ENCODE peak calls at places on chromosome 3, in six cellular contexts. E is HepG2, G is HCT116, F is GM23338, B is GM12878, H is K562. D is an unnamed sample.

GRCh38 chr3:115710799-115711198 is 87.5 kb downstream of the GAP43 start:
- DNase-seq in E (no peak), G (no peak), F (no peak), B (no peak), H (no peak), D (no peak)

GRCh38 chr3:106068795-106069194 is 200.0 kb upstream of the CBLB start:
- DNase-seq in E (no peak), G (no peak), F (no peak), B (no peak), H (no peak), D (no peak)

GRCh38 chr3:102360211-102360610 is 74.6 kb upstream of the ZPLD1 start:
- DNase-seq in E (no peak), G (no peak), F (peak; percentile 33), B (no peak), H (no peak), D (no peak)

GRCh38 chr3:58120075-58120812 is 90.5 kb downstream of the DNASE1L3 start:
- DNase-seq in E (no peak), G (no peak), F (no peak), B (no peak), H (no peak), D (no peak)

GRCh38 chr3:70856414-70857162 is 544.1 kb upstream of the MDFIC2 start:
- DNase-seq in E (no peak), G (no peak), F (no peak), B (no peak), H (no peak), D (no peak)

GRCh38 chr3:24521306-24522154 is 26.9 kb upstream of the THRB start:
- DNase-seq in E (peak; percentile 36), G (no peak), F (peak; percentile 77), B (no peak), H (peak; percentile 69), D (no peak)

GRCh38 chr3:96983731-96984130 is 169.3 kb downstream of the EPHA6 start:
- DNase-seq in E (no peak), G (no peak), F (no peak), B (no peak), H (no peak), D (no peak)

GRCh38 chr3:196620228-196620627 is 19.3 kb upstream of the NRROS start:
- DNase-seq in E (no peak), G (no peak), F (no peak), B (no peak), H (peak; percentile 77), D (no peak)

GRCh38 chr3:89246326-89246725 is 138.9 kb downstream of the EPHA3 start:
- DNase-seq in E (no peak), G (no peak), F (peak; percentile 88), B (no peak), H (no peak), D (peak; percentile 62)

GRCh38 chr3:197960694-197961581 is 921 bp downstream of the LMLN start:
- DNase-seq in E (no peak), G (no peak), F (no peak), B (no peak), H (peak; percentile 87), D (no peak)

GRCh38 chr3:140917769-140918168 is 23.9 kb upstream of the SLC25A36 start:
- DNase-seq in E (no peak), G (no peak), F (no peak), B (no peak), H (no peak), D (no peak)

GRCh38 chr3:114418724-114419543 is 125.1 kb downstream of the TIGIT start:
- DNase-seq in E (peak; percentile 73), G (peak; percentile 57), F (peak; percentile 82), B (no peak), H (peak; percentile 43), D (no peak)

GRCh38 chr3:47567149-47567548 is 11.5 kb downstream of the CSPG5 start:
- DNase-seq in E (no peak), G (no peak), F (no peak), B (no peak), H (no peak), D (no peak)

GRCh38 chr3:106610362-106610997 is 741.7 kb upstream of the CBLB start:
- DNase-seq in E (no peak), G (no peak), F (no peak), B (no peak), H (no peak), D (no peak)

DNA sequence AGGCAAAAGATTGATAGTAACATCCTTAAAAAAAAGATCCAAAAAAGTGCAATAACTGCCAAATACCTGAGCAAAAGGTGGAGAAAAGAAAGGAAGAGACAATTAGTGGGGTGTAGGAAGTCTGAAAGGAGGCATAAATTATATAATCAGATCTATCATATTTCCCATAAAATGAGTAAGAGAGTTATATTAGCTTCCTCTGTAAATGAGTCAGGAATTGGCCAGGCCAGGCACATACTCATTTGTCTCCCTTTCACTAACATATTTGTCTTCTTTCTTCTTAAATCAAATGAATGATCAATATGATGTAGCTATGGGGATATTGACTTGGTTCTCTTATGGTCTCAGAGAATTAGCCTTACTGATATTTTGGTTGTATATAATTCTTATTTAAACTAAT is 292.3 kb upstream of the CADM2 start:
- DNase-seq in E (no peak), G (no peak), F (no peak), B (no peak), H (no peak), D (no peak)
- H3K4me2 ChIP-seq in E (no peak overlapping the region), G (no peak overlapping the region), F (no peak overlapping the region), B (no peak overlapping the region), H (no peak overlapping the region), D (no peak overlapping the region)

GRCh38 chr3:151609491-151609890 is 124.2 kb upstream of the AADACL2 start:
- DNase-seq in E (no peak), G (no peak), F (no peak), B (no peak), H (no peak), D (no peak)

GRCh38 chr3:151599103-151599672 is 134.5 kb upstream of the AADACL2 start:
- DNase-seq in E (no peak), G (no peak), F (peak; percentile 38), B (no peak), H (peak; percentile 63), D (no peak)

GRCh38 chr3:151604941-151605340 is 128.8 kb upstream of the AADACL2 start:
- DNase-seq in E (no peak), G (no peak), F (no peak), B (no peak), H (no peak), D (no peak)
- TF ChIP-seq POLR2AphosphoS5 in E (no peak), G (no peak), F (no peak), B (no peak), H (no peak), D (no peak)

GRCh38 chr3:150063237-150063636 is 92.5 kb upstream of the PFN2 start:
- DNase-seq in E (no peak), G (no peak), F (no peak), B (no peak), H (no peak), D (no peak)

GRCh38 chr3:150064952-150065351 is 94.3 kb upstream of the PFN2 start:
- DNase-seq in E (no peak), G (no peak), F (no peak), B (no peak), H (no peak), D (no peak)

GRCh38 chr3:150061288-150062018 is 90.8 kb upstream of the PFN2 start:
- DNase-seq in E (no peak), G (no peak), F (no peak), B (no peak), H (no peak), D (no peak)

GRCh38 chr3:150059729-150060128 is 89.0 kb upstream of the PFN2 start:
- DNase-seq in E (no peak), G (no peak), F (no peak), B (no peak), H (no peak), D (no peak)

GRCh38 chr3:150062492-150062891 is 91.8 kb upstream of the PFN2 start:
- DNase-seq in E (no peak), G (no peak), F (no peak), B (no peak), H (no peak), D (no peak)
- H3K4me2 ChIP-seq in E (peak overlapping the region; percentile 22), G (no peak overlapping the region), F (no peak overlapping the region), B (no peak overlapping the region), H (no peak overlapping the region), D (no peak overlapping the region)

GRCh38 chr3:14393440-14394111 is 8.8 kb upstream of the SLC6A6 start:
- DNase-seq in E (no peak), G (no peak), F (no peak), B (no peak), H (no peak), D (no peak)

GRCh38 chr3:14392231-14392630 is 10.2 kb upstream of the SLC6A6 start:
- DNase-seq in E (peak; percentile 72), G (no peak), F (peak; percentile 62), B (no peak), H (no peak), D (no peak)

GRCh38 chr3:14392803-14393319 is 9.5 kb upstream of the SLC6A6 start:
- DNase-seq in E (no peak), G (no peak), F (no peak), B (no peak), H (no peak), D (no peak)

GRCh38 chr3:14389133-14390115 is 13.0 kb upstream of the SLC6A6 start:
- DNase-seq in E (no peak), G (no peak), F (no peak), B (no peak), H (no peak), D (no peak)

GRCh38 chr3:14391033-14391432 is 11.4 kb upstream of the SLC6A6 start:
- DNase-seq in E (peak; percentile 44), G (no peak), F (no peak), B (no peak), H (peak; percentile 56), D (no peak)
- TF ChIP-seq POLR2AphosphoS5 in E (no peak), G (no peak), F (no peak), B (no peak), H (no peak), D (no peak)

DNA sequence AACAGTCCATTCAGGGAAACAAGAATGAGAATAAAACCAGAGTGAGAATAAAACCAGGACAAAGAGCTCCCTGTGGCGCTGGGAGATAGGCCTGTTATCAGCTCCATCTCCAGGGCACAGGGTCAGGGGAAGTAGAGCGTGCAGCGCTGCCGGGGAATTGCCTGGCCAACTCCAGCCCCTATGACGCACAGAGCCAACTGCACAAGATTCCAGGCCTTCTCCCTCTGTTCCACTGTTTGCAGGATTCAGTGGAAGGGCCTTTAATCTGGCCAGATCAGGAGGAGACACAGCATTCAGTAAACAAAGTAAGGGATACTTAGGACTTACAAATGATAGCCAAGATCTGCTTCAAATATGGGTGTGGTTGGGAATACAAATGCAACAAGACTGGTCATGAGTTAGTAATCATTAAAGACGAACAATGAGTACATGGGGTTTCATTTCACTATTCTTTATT is 49.4 kb downstream of the ITGB5 start:
- DNase-seq in E (peak; percentile 90), G (peak; percentile 50), F (no peak), B (no peak), H (peak; percentile 15), D (no peak)
- H3K4me2 ChIP-seq in E (peak overlapping the region; percentile 47), G (peak overlapping the region; percentile 62), F (no peak overlapping the region), B (no peak overlapping the region), H (no peak overlapping the region), D (no peak overlapping the region)

DNA sequence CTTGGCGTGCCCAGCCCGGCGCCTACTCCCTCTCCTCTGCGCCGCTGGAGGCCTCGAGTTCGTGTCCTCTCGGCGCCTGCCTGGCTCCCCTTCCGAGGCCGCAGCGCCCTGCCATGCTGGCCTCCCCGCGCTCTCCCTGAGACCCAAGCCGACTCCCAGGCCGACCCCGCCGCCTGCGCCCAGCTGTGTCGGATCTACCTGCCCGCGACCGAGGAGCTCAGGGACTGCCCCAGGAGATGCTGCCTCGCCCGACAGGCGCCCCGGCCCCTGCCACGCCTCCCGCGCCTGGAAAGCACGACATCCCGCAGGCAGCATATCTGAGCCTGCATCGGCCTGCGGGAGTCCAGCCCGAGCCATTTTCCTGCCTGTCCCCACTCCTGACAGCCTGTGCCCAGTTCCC is 16.1 kb downstream of the PAQR9 start:
- DNase-seq in E (no peak), G (no peak), F (peak; percentile 69), B (no peak), H (no peak), D (no peak)
- TF ChIP-seq POLR2AphosphoS5 in E (no peak), G (no peak), F (no peak), B (no peak), H (no peak), D (no peak)

D was measured in H1.